ENCODE peak calls at places on chromosomes 2 and 18, in five cellular contexts. D, F, E, V and T are unnamed samples.

GRCh38 chr18:76482971-76483691 is 11.9 kb downstream of the ZNF516 start:
- DNase-seq in D (no peak), F (no peak), E (no peak), V (no peak), T (no peak)

GRCh38 chr2:68839260-68839833 is 31.9 kb downstream of the BMP10 start:
- DNase-seq in D (no peak), F (no peak), E (no peak), V (no peak), T (no peak)

GRCh38 chr2:23385351-23385747 is 370 bp downstream of the KLHL29 start:
- DNase-seq in D (no peak), F (no peak), E (no peak), V (no peak), T (no peak)

GRCh38 chr2:186612555-186613440 is 22.9 kb downstream of the ITGAV start:
- DNase-seq in D (no peak), F (no peak), E (no peak), V (no peak), T (no peak)

GRCh38 chr2:150169230-150169629 is 318.2 kb downstream of the RND3 start:
- DNase-seq in D (no peak), F (no peak), E (no peak), V (no peak), T (no peak)

GRCh38 chr2:72778410-72778809 is 47.4 kb downstream of the EXOC6B start:
- DNase-seq in D (no peak), F (no peak), E (no peak), V (no peak), T (no peak)

GRCh38 chr2:213010106-213010779 is 141.2 kb downstream of the IKZF2 start:
- DNase-seq in D (no peak), F (no peak), E (no peak), V (no peak), T (no peak)

GRCh38 chr2:158129037-158129436 is 27.4 kb downstream of the UPP2 start:
- DNase-seq in D (no peak), F (no peak), E (no peak), V (no peak), T (no peak)

GRCh38 chr2:59390581-59390980 is 1149.5 kb upstream of the FANCL start:
- DNase-seq in D (no peak), F (no peak), E (no peak), V (no peak), T (no peak)

GRCh38 chr2:173571021-173571821 is 216.5 kb downstream of the CDCA7 start:
- DNase-seq in D (no peak), F (peak; percentile 24), E (no peak), V (no peak), T (no peak)

GRCh38 chr2:135820003-135820618 is 16.9 kb downstream of the LCT start:
- DNase-seq in D (peak; percentile 20), F (peak; percentile 28), E (no peak), V (no peak), T (no peak)

GRCh38 chr2:46435796-46436360 is 43.5 kb upstream of the TMEM247 start:
- DNase-seq in D (no peak), F (peak; percentile 9), E (no peak), V (no peak), T (no peak)

GRCh38 chr18:371616-371998 is 103.8 kb upstream of the THOC1 start:
- DNase-seq in D (no peak), F (no peak), E (no peak), V (no peak), T (no peak)

GRCh38 chr2:197135806-197136205 is 174.8 kb downstream of the ANKRD44 start:
- DNase-seq in D (no peak), F (no peak), E (no peak), V (no peak), T (no peak)

GRCh38 chr18:56662902-56663301 is 11.7 kb downstream of the WDR7 start:
- DNase-seq in D (no peak), F (no peak), E (no peak), V (no peak), T (no peak)

GRCh38 chr2:238247841-238248440 is 8.1 kb upstream of the HES6 start:
- DNase-seq in D (no peak), F (no peak), E (no peak), V (peak; percentile 39), T (no peak)

GRCh38 chr2:195480121-195480520 is 176.9 kb upstream of the SLC39A10 start:
- DNase-seq in D (no peak), F (peak; percentile 51), E (no peak), V (no peak), T (no peak)

GRCh38 chr2:30072250-30072842 is 74.5 kb upstream of the YPEL5 start:
- DNase-seq in D (peak; percentile 34), F (peak; percentile 57), E (peak; percentile 48), V (no peak), T (peak; percentile 30)

GRCh38 chr2:106062627-106063026 is 131.5 kb downstream of the UXS1 start:
- DNase-seq in D (no peak), F (no peak), E (no peak), V (no peak), T (no peak)

GRCh38 chr18:53025247-53025646 is 685.2 kb downstream of the DCC start:
- DNase-seq in D (no peak), F (no peak), E (no peak), V (no peak), T (no peak)

GRCh38 chr2:73289304-73289703 is 4.0 kb downstream of the EGR4 start:
- DNase-seq in D (no peak), F (no peak), E (no peak), V (no peak), T (no peak)

GRCh38 chr2:9998916-9999654 is 44.3 kb upstream of the KLF11 start:
- DNase-seq in D (no peak), F (no peak), E (no peak), V (no peak), T (no peak)

GRCh38 chr2:3265471-3265870 is 112.1 kb downstream of the EIPR1 start:
- DNase-seq in D (no peak), F (no peak), E (no peak), V (no peak), T (no peak)

GRCh38 chr2:42901076-42901645 is 108.8 kb upstream of the HAAO start:
- DNase-seq in D (peak; percentile 20), F (no peak), E (no peak), V (no peak), T (no peak)

GRCh38 chr2:225010804-225011203 is 31.5 kb downstream of the DOCK10 start:
- DNase-seq in D (no peak), F (peak; percentile 31), E (no peak), V (no peak), T (no peak)

DNA sequence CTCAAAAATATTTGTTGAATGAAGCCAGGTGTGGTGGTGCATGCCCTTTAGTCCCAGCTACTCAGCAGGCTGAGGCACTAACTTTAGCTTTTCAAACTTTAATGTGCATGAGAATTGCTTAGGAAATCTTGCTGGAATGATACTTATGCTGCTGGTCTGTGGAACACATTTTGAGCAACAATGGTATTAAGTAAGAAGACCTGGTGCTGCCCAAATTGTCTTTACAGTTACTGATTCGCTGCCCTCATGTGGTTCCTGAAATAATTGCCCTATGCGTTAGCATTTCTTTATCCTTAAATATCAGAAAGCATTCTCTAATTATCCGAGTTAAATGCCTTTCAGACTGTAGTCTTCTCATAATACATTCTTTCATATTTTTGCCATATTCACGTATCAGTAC is 76.0 kb upstream of the SESTD1 start:
- DNase-seq in D (no peak), F (no peak), E (peak; percentile 21), V (no peak), T (no peak)
- TF ChIP-seq CTCF in D (peak; percentile 49), F (peak; percentile 46), E (no peak), V (peak; percentile 34), T (peak; percentile 33)

DNA sequence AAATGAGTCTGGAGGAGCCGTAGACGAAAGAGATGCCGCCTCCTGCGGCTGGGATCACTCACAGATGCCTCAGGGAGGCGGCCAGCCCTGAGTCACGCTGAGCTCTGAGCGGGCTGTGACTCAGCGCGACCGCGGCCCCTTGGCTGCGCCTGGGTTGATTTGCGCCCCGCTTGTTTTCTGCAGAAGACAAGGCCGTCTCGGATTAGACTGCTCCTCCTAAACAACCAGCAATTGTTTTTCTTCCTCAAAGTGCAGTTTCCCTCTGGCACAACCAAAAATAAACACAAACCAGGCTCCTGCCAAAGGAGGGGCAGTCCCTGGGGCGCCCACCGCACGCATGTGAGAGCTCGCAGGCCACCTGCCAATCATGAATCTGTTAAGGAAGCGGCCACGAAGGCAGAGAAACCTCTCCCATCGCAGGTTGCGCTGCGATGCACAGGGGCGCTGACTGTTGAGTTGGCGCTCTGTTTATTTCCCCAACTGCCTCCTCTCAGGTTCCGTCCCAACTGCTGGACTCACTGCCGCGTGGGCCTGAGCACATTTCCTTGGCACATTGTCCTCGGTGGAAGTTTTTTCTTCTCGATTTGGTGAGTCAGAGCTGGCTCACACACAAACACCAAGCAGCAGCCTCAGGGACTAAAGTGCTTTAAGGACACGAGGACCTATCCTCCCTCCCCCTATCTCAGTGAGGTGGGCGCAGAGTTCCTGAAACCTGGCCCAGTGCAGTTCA is 85.2 kb upstream of the NDUFV2 start:
- DNase-seq in D (peak; percentile 68), F (peak; percentile 89), E (peak; percentile 64), V (peak; percentile 62), T (no peak)
- TF ChIP-seq CTCF in D (no peak), F (no peak), E (no peak), V (no peak), T (no peak)

GRCh38 chr18:25351773-25352628 is at the start of gene ZNF521:
- DNase-seq in D (peak; percentile 59), F (peak; percentile 79), E (peak; percentile 82), V (peak; percentile 79), T (peak; percentile 58)
- TF ChIP-seq CTCF in D (peak; percentile 49), F (peak; percentile 40), E (no peak), V (peak; percentile 23), T (no peak)

DNA sequence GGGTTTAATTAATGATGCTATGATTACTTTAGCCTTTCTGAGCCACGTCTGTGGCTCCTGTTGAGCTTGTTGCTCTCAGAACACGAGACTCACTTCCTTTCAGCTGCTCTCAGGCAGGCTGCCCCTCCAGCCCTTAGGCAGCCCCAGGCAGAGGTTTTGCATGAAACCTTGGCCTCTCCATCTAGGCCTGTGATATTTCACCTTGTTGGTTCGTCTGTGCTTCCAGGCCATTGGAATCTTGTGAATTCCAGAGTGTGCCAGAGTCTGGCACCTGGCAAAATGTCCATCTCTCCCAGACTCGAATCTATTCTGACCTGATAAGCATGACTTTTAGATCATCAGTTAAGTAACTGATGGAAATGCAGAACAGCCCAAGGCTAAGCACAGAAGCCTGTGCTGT is 254.1 kb downstream of the LOXHD1 start:
- DNase-seq in D (no peak), F (no peak), E (no peak), V (no peak), T (no peak)
- TF ChIP-seq CTCF in D (no peak), F (no peak), E (no peak), V (no peak), T (no peak)